ENCODE peak calls at places on chromosomes 2 and 18, in eight cellular contexts. F, C, B, G, D, Z, P and R are unnamed samples.

GRCh38 chr2:88942793-88943192 is 251.3 kb downstream of the RPIA start:
- DNase-seq in Z (no peak), C (peak), P (no peak), F (no peak), D (no peak), B (no peak), G (no peak), R (no peak)

GRCh38 chr2:127155901-127156300 is 48.9 kb upstream of the BIN1 start:
- DNase-seq in C (no peak), Z (peak), F (no peak), B (peak), P (no peak), G (no peak), D (no peak), R (no peak)

GRCh38 chr2:11784747-11785610 is 38.5 kb downstream of the LPIN1 start:
- DNase-seq in P (peak), Z (no peak), G (peak), D (no peak), B (no peak), F (peak), C (no peak), R (peak)

GRCh38 chr2:122136071-122136470 is 380.6 kb downstream of the TSN start:
- DNase-seq in G (no peak), B (no peak), P (peak), C (no peak), D (no peak), Z (no peak), F (peak), R (peak)

GRCh38 chr18:3257627-3258120 is 4.3 kb upstream of the MYL12B start:
- DNase-seq in D (no peak), G (no peak), F (no peak), B (no peak), Z (no peak), P (no peak), C (no peak), R (no peak)

GRCh38 chr2:237361194-237361986 is 52.6 kb downstream of the COL6A3 start:
- DNase-seq in B (no peak), P (no peak), D (no peak), Z (no peak), G (no peak), F (no peak), C (no peak), R (no peak)

GRCh38 chr2:203720011-203720410 is 13.6 kb downstream of the CD28 start:
- DNase-seq in F (no peak), Z (no peak), C (no peak), B (no peak), P (peak), G (no peak), D (no peak), R (no peak)

GRCh38 chr2:101435011-101435862 is 39.7 kb downstream of the RFX8 start:
- DNase-seq in G (peak), P (no peak), F (no peak), C (no peak), Z (no peak), B (peak), D (no peak), R (no peak)

GRCh38 chr2:200575957-200576356 is 9.9 kb upstream of the AOX1 start:
- DNase-seq in D (no peak), B (no peak), P (no peak), Z (no peak), G (no peak), F (no peak), C (peak), R (no peak)

GRCh38 chr18:32287873-32288272 is 98.0 kb downstream of the MEP1B start:
- DNase-seq in Z (peak), C (no peak), F (no peak), P (no peak), B (no peak), D (no peak), G (no peak), R (no peak)

GRCh38 chr2:223383315-223383714 is 218.8 kb downstream of the SCG2 start:
- DNase-seq in B (no peak), C (no peak), F (no peak), D (no peak), G (no peak), Z (no peak), P (no peak), R (no peak)

GRCh38 chr18:45727068-45727467 is 3.1 kb downstream of the SLC14A1 start:
- DNase-seq in C (no peak), B (no peak), F (no peak), P (no peak), D (no peak), Z (no peak), G (no peak), R (no peak)

GRCh38 chr18:62088146-62088545 is 98.7 kb downstream of the PIGN start:
- DNase-seq in G (no peak), B (no peak), Z (no peak), P (no peak), C (no peak), D (no peak), F (no peak), R (no peak)

GRCh38 chr2:232336241-232336736 is 42.3 kb upstream of the ALPP start:
- DNase-seq in B (no peak), P (no peak), G (peak), Z (no peak), D (peak), F (no peak), C (no peak), R (no peak)

GRCh38 chr2:46871976-46872381 is 43.6 kb downstream of the MCFD2 start:
- DNase-seq in F (no peak), B (no peak), C (no peak), G (no peak), P (peak), Z (no peak), D (peak), R (no peak)

GRCh38 chr18:36352384-36352783 is 54.9 kb downstream of the FHOD3 start:
- DNase-seq in C (no peak), Z (no peak), G (no peak), D (peak), F (peak), P (no peak), B (no peak), R (no peak)

GRCh38 chr2:37472959-37473358 is 128.5 kb downstream of the QPCT start:
- DNase-seq in D (peak), C (no peak), G (no peak), P (no peak), F (no peak), Z (no peak), B (no peak), R (no peak)

GRCh38 chr2:144372484-144373195 is 147.3 kb downstream of the ZEB2 start:
- DNase-seq in D (no peak), B (no peak), Z (peak), P (no peak), G (no peak), C (no peak), F (no peak), R (no peak)

GRCh38 chr2:65620026-65620425 is 187.6 kb upstream of the SPRED2 start:
- DNase-seq in Z (no peak), P (no peak), D (no peak), B (no peak), F (no peak), G (no peak), C (no peak), R (no peak)

GRCh38 chr18:43001821-43002220 is 113.7 kb downstream of the RIT2 start:
- DNase-seq in B (no peak), D (no peak), P (no peak), G (no peak), C (no peak), Z (no peak), F (no peak), R (no peak)

GRCh38 chr18:63379639-63379962 is 12.6 kb upstream of the KDSR start:
- DNase-seq in D (no peak), F (no peak), G (no peak), B (no peak), P (no peak), Z (no peak), C (no peak), R (no peak)

GRCh38 chr2:160306985-160307384 is 106.9 kb upstream of the ITGB6 start:
- DNase-seq in Z (peak), D (no peak), P (no peak), B (no peak), C (no peak), G (no peak), F (no peak), R (no peak)

GRCh38 chr2:43052204-43052943 is 174.0 kb downstream of the ZFP36L2 start:
- DNase-seq in C (no peak), B (no peak), Z (no peak), F (no peak), D (peak), P (no peak), G (no peak), R (no peak)

GRCh38 chr2:45643543-45644542 is 7.6 kb upstream of the PRKCE start:
- DNase-seq in B (peak), F (peak), C (peak), Z (peak), D (peak), P (peak), G (peak), R (peak)

GRCh38 chr2:52844701-52845423 is 922.7 kb upstream of the CHAC2 start:
- DNase-seq in C (no peak), Z (no peak), F (no peak), P (no peak), G (no peak), B (no peak), D (no peak), R (no peak)

GRCh38 chr2:215365184-215365658 is 53.4 kb downstream of the ATIC start:
- DNase-seq in B (no peak), D (no peak), Z (no peak), P (no peak), F (no peak), G (no peak), C (no peak), R (no peak)

GRCh38 chr2:161030260-161031063 is 129.8 kb upstream of the TANK start:
- DNase-seq in Z (peak), D (peak), C (no peak), B (no peak), P (no peak), F (no peak), G (no peak), R (no peak)

GRCh38 chr18:68121308-68121707 is 593.6 kb downstream of the TMX3 start:
- DNase-seq in F (no peak), B (no peak), P (no peak), C (no peak), D (no peak), G (no peak), Z (no peak), R (no peak)

GRCh38 chr2:160465406-160465805 is 28.2 kb downstream of the RBMS1 start:
- DNase-seq in D (no peak), F (no peak), C (no peak), G (no peak), B (no peak), Z (no peak), P (peak), R (no peak)

GRCh38 chr18:28637897-28638296 is 461.0 kb upstream of the CDH2 start:
- DNase-seq in D (no peak), B (no peak), C (no peak), P (no peak), F (no peak), G (no peak), Z (no peak), R (no peak)

GRCh38 chr2:12636837-12637581 is 79.7 kb upstream of the TRIB2 start:
- DNase-seq in P (no peak), B (no peak), G (no peak), Z (no peak), C (no peak), D (no peak), F (peak), R (no peak)

GRCh38 chr2:201257941-201258665 is 2.2 kb upstream of the CASP8 start:
- DNase-seq in D (peak), B (no peak), C (peak), P (peak), Z (peak), F (peak), G (no peak), R (peak)

GRCh38 chr18:45463433-45463832 is 151.8 kb upstream of the SLC14A2 start:
- DNase-seq in P (no peak), D (no peak), Z (no peak), C (no peak), B (no peak), G (no peak), F (no peak), R (no peak)

GRCh38 chr2:226747288-226747687 is 52.3 kb downstream of the IRS1 start:
- DNase-seq in B (no peak), C (no peak), F (no peak), P (no peak), D (no peak), G (no peak), Z (no peak), R (no peak)

GRCh38 chr2:240126731-240127130 is 9.4 kb downstream of the COPS9 start:
- DNase-seq in C (no peak), D (no peak), P (no peak), B (no peak), G (no peak), Z (no peak), F (no peak), R (no peak)

GRCh38 chr18:23071285-23071684 is 64.0 kb upstream of the CABLES1 start:
- DNase-seq in F (no peak), G (no peak), D (no peak), Z (peak), B (no peak), P (peak), C (peak), R (peak)

GRCh38 chr2:96024336-96025106 is 10.2 kb downstream of the GPAT2 start:
- DNase-seq in C (no peak), F (no peak), D (no peak), G (no peak), Z (no peak), P (no peak), B (no peak), R (peak)

GRCh38 chr2:45382744-45383143 is 228.3 kb downstream of the SRBD1 start:
- DNase-seq in D (no peak), P (no peak), G (no peak), B (no peak), C (no peak), Z (no peak), F (no peak), R (no peak)

GRCh38 chr2:232875256-232876070 is 5.4 kb downstream of the SNORC start:
- DNase-seq in C (no peak), B (no peak), P (peak), G (no peak), Z (no peak), F (peak), D (peak), R (peak)

GRCh38 chr2:173880561-173880960 is 84.6 kb downstream of the SP3 start:
- DNase-seq in G (no peak), P (no peak), D (no peak), B (no peak), C (no peak), F (no peak), Z (no peak), R (no peak)

GRCh38 chr2:173886613-173887012 is 78.6 kb downstream of the SP3 start:
- DNase-seq in P (no peak), B (no peak), F (no peak), C (no peak), D (no peak), Z (no peak), G (no peak), R (no peak)

GRCh38 chr2:173881886-173882285 is 83.3 kb downstream of the SP3 start:
- DNase-seq in Z (no peak), G (no peak), C (no peak), B (no peak), F (no peak), P (no peak), D (no peak), R (no peak)

GRCh38 chr2:173881466-173881865 is 83.7 kb downstream of the SP3 start:
- DNase-seq in P (no peak), B (no peak), D (no peak), Z (peak), C (no peak), F (peak), G (no peak), R (no peak)

GRCh38 chr2:173884403-173884802 is 80.8 kb downstream of the SP3 start:
- DNase-seq in P (peak), G (no peak), D (peak), F (peak), C (peak), Z (peak), B (no peak), R (no peak)
- TF ChIP-seq CTCF in P (peak), G (peak), D (peak), F (peak), C (peak), Z (peak), B (peak), R (peak)

DNA sequence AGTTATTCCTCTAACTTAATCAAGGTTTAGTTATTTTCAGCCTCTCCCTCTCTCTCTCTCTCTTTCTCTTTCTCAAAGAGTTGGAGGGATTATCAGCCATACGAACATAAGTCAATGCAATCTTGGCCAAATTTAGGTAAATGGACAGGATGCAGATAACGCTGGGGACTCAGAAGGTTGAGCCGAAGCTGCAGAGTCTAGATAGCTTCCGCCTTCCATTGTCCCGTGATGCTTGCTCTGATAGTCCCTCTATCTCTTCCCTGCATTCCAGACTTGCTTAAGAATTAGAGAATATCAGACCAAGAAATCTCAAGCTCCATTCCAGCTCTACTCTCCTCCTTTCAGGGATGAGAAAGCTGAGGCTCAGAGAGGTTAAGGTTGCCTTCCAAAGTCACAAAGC is 502.8 kb upstream of the TNP1 start:
- DNase-seq in C (no peak), D (no peak), Z (no peak), B (no peak), G (no peak), P (no peak), F (no peak), R (no peak)
- TF ChIP-seq CTCF in C (no peak), D (no peak), Z (no peak), B (no peak), G (no peak), P (no peak), F (no peak), R (no peak)

GRCh38 chr2:1891147-1891546 is 146.8 kb upstream of the PXDN start:
- DNase-seq in Z (no peak), D (no peak), P (no peak), C (no peak), G (no peak), B (no peak), F (peak), R (no peak)
- TF ChIP-seq CTCF in Z (no peak), D (no peak), P (no peak), C (no peak), G (peak), B (no peak), F (no peak), R (no peak)

GRCh38 chr2:70767699-70768584 is at the start of gene ADD2:
- DNase-seq in D (no peak), P (peak), B (no peak), F (peak), C (peak), G (peak), Z (no peak), R (peak)
- TF ChIP-seq CTCF in D (no peak), P (peak), B (no peak), F (peak), C (peak), G (peak), Z (no peak), R (peak)

GRCh38 chr2:212894026-212894425 is 257.4 kb downstream of the IKZF2 start:
- DNase-seq in D (no peak), P (no peak), G (no peak), C (no peak), B (no peak), F (no peak), Z (no peak), R (no peak)

GRCh38 chr2:212893216-212893615 is 258.2 kb downstream of the IKZF2 start:
- DNase-seq in Z (no peak), C (no peak), G (no peak), B (no peak), F (no peak), P (no peak), D (no peak), R (no peak)

GRCh38 chr2:212891580-212891979 is 259.8 kb downstream of the IKZF2 start:
- DNase-seq in C (no peak), F (no peak), B (no peak), P (no peak), D (no peak), G (no peak), Z (no peak), R (no peak)

GRCh38 chr2:212897296-212897695 is 254.1 kb downstream of the IKZF2 start:
- DNase-seq in F (no peak), D (no peak), Z (no peak), B (no peak), G (no peak), P (no peak), C (no peak), R (no peak)

DNA sequence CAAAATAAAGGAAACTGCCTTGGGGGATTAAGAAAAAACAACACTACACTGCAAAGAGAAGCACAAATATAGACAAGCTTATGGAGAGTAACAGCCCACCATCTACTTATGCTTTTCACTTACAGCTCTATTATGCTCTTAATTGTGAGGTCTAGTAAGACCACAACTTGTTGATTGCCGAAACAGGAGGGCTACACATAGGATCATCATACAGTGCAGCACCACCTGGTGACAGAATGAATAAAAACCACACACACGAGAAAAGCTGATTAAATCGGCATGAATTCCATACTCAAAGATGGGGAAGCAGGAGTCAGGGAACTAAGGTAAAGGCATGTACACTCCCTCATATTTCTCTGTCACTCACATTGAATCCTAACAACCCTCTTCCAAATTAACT is 259.2 kb downstream of the IKZF2 start:
- DNase-seq in B (no peak), C (no peak), D (no peak), F (peak), G (no peak), Z (peak), P (peak), R (no peak)
- TF ChIP-seq CTCF in B (peak), C (peak), D (no peak), F (peak), G (no peak), Z (no peak), P (no peak), R (peak)

GRCh38 chr18:55241016-55241415 is 281.8 kb upstream of the CCDC68 start:
- DNase-seq in G (no peak), D (no peak), C (no peak), Z (no peak), F (no peak), P (no peak), B (no peak), R (peak)

GRCh38 chr18:55245200-55245599 is 285.9 kb upstream of the CCDC68 start:
- DNase-seq in P (no peak), F (no peak), D (no peak), C (no peak), B (no peak), G (no peak), Z (no peak), R (no peak)

GRCh38 chr18:55244520-55244919 is 285.3 kb upstream of the CCDC68 start:
- DNase-seq in G (no peak), C (no peak), D (no peak), F (no peak), Z (no peak), P (no peak), B (no peak), R (no peak)

GRCh38 chr18:55243852-55244251 is 284.6 kb upstream of the CCDC68 start:
- DNase-seq in F (no peak), G (no peak), P (no peak), C (no peak), D (peak), Z (peak), B (no peak), R (no peak)

DNA sequence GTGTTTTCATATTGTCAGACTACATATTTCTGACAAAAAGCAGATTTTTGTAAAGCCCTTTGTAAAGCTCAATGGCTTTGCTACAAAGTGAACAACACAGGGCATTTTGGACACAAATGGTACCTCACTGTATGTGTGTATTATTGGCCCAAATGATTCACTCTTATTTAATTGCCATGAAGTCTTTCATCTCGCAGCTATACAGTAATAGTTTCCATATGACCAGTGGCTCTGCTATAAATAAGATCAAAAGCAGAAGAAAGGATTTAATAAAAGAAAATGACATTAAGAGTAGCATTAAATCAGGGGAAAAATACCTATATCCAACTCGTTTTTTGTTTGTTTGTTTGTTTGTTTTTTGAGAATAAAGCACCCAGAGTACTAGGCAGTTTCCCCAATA is 284.0 kb upstream of the CCDC68 start:
- DNase-seq in D (no peak), C (no peak), B (no peak), G (no peak), P (no peak), F (no peak), Z (no peak), R (no peak)
- TF ChIP-seq CTCF in D (no peak), C (no peak), B (no peak), G (no peak), P (no peak), F (no peak), Z (no peak), R (no peak)